ENCODE peak calls at places on chromosomes 16 and 17, in four cellular contexts. M is pancreas; D is heart right ventricle; C is CD8-positive, alpha-beta T cell. S is an unnamed sample.
A peak's percentile ranks its signal among the peaks of the same experiment; 100 is the strongest.

GRCh38 chr17:74822329-74823175 is 37.1 kb downstream of the GRIN2C start:
- ATAC-seq in M (no peak), D (peak; percentile 68), C (no peak), S (peak; percentile 65)

GRCh38 chr16:78829280-78829679 is 729.8 kb downstream of the WWOX start:
- ATAC-seq in M (no peak), D (no peak), C (no peak), S (no peak)

GRCh38 chr17:50129303-50129945 is 536 bp downstream of the SAMD14 start:
- ATAC-seq in M (peak; percentile 6), D (no peak), C (peak; percentile 60), S (peak; percentile 24)

GRCh38 chr17:82772026-82772425 is 20.2 kb downstream of the TBCD start:
- ATAC-seq in M (peak; percentile 74), D (no peak), C (no peak), S (peak; percentile 55)

GRCh38 chr16:79482011-79482410 is 118.5 kb downstream of the MAF start:
- ATAC-seq in M (peak; percentile 65), D (peak; percentile 33), C (no peak), S (no peak)

GRCh38 chr17:31568140-31568938 is 176.9 kb downstream of the RAB11FIP4 start:
- ATAC-seq in M (no peak), D (no peak), C (no peak), S (peak; percentile 32)

GRCh38 chr16:58099097-58099955 is 29.9 kb downstream of the CFAP20 start:
- ATAC-seq in M (no peak), D (no peak), C (no peak), S (no peak)

GRCh38 chr17:2853111-2853721 is 57.0 kb downstream of the RAP1GAP2 start:
- ATAC-seq in M (peak; percentile 11), D (peak; percentile 54), C (peak; percentile 35), S (peak; percentile 74)

GRCh38 chr16:4032768-4033167 is 83.5 kb downstream of the ADCY9 start:
- ATAC-seq in M (peak; percentile 96), D (peak; percentile 63), C (peak; percentile 48), S (peak; percentile 41)

GRCh38 chr17:65994114-65994513 is 197.8 kb downstream of the CEP112 start:
- ATAC-seq in M (no peak), D (no peak), C (no peak), S (no peak)

GRCh38 chr16:3954411-3954921 is 74.0 kb upstream of the CREBBP start:
- ATAC-seq in M (no peak), D (no peak), C (no peak), S (no peak)

GRCh38 chr17:73731733-73732132 is 87.5 kb upstream of the SDK2 start:
- ATAC-seq in M (peak; percentile 50), D (no peak), C (no peak), S (no peak)

GRCh38 chr17:18259621-18260331 is 686 bp upstream of the MIEF2 start:
- ATAC-seq in M (no peak), D (no peak), C (no peak), S (no peak)

GRCh38 chr17:77457572-77458201 is 316.9 kb downstream of the SEC14L1 start:
- ATAC-seq in M (no peak), D (no peak), C (no peak), S (no peak)

GRCh38 chr17:78411241-78411855 is 32.9 kb downstream of the PGS1 start:
- ATAC-seq in M (no peak), D (peak; percentile 59), C (no peak), S (no peak)

GRCh38 chr17:64781810-64782555 is 119.9 kb upstream of the SMURF2 start:
- ATAC-seq in M (no peak), D (no peak), C (no peak), S (no peak)

GRCh38 chr16:2333772-2334379 is 6.7 kb downstream of the ABCA3 start:
- ATAC-seq in M (no peak), D (no peak), C (no peak), S (no peak)

GRCh38 chr17:46991618-46992017 is 12.6 kb upstream of the RPRML start:
- ATAC-seq in M (no peak), D (no peak), C (no peak), S (no peak)

GRCh38 chr17:74305865-74306654 is 20.0 kb upstream of the KIF19 start:
- ATAC-seq in M (no peak), D (no peak), C (no peak), S (no peak)

GRCh38 chr17:17770371-17771059 is 66.3 kb downstream of the SREBF1 start:
- ATAC-seq in M (no peak), D (peak; percentile 40), C (no peak), S (no peak)

GRCh38 chr16:79653337-79654000 is 52.9 kb upstream of the MAF start:
- ATAC-seq in M (no peak), D (peak; percentile 42), C (no peak), S (no peak)

GRCh38 chr17:62652251-62653001 is 25.0 kb downstream of the MRC2 start:
- ATAC-seq in M (peak; percentile 79), D (peak; percentile 41), C (peak; percentile 54), S (peak; percentile 44)

GRCh38 chr16:19138601-19139000 is 24.8 kb downstream of the ITPRIPL2 start:
- ATAC-seq in M (peak; percentile 68), D (peak; percentile 89), C (no peak), S (peak; percentile 90)

GRCh38 chr17:71208111-71208704 is 912.6 kb upstream of the SOX9 start:
- ATAC-seq in M (no peak), D (no peak), C (no peak), S (no peak)

GRCh38 chr17:1423456-1424135 is 23.6 kb upstream of the YWHAE start:
- ATAC-seq in M (no peak), D (peak; percentile 43), C (no peak), S (no peak)

GRCh38 chr17:78130080-78130438 is 512 bp upstream of the TMC8 start:
- ATAC-seq in M (no peak), D (no peak), C (no peak), S (no peak)

GRCh38 chr16:75483222-75483621 is 12.0 kb downstream of the CHST6 start:
- ATAC-seq in M (peak; percentile 77), D (no peak), C (no peak), S (no peak)

GRCh38 chr17:78891406-78892061 is 11.5 kb downstream of the CEP295NL start:
- ATAC-seq in M (peak; percentile 57), D (no peak), C (no peak), S (no peak)

GRCh38 chr17:4807534-4808377 is 804 bp downstream of the PLD2 start:
- ATAC-seq in M (peak; percentile 3), D (peak; percentile 18), C (no peak), S (no peak)

GRCh38 chr16:4537376-4538066 is 1.1 kb downstream of the CDIP1 start:
- ATAC-seq in M (peak; percentile 31), D (peak; percentile 25), C (no peak), S (no peak)

GRCh38 chr17:49830605-49831004 is 17.3 kb downstream of the TAC4 start:
- ATAC-seq in M (peak; percentile 49), D (no peak), C (no peak), S (no peak)

GRCh38 chr17:31843382-31843780 is 15.7 kb downstream of the COPRS start:
- ATAC-seq in M (peak; percentile 5), D (no peak), C (no peak), S (no peak)

GRCh38 chr17:74968361-74968780 is 4.2 kb downstream of the HID1 start:
- ATAC-seq in M (peak; percentile 45), D (no peak), C (no peak), S (no peak)

GRCh38 chr17:77206557-77206956 is 65.8 kb downstream of the SEC14L1 start:
- ATAC-seq in M (no peak), D (peak; percentile 80), C (no peak), S (no peak)

GRCh38 chr16:5551909-5552308 is 454.3 kb upstream of the EEF2KMT start:
- ATAC-seq in M (no peak), D (no peak), C (no peak), S (no peak)

GRCh38 chr16:52051773-52052172 is 495.2 kb downstream of the TOX3 start:
- ATAC-seq in M (no peak), D (no peak), C (no peak), S (no peak)

DNA sequence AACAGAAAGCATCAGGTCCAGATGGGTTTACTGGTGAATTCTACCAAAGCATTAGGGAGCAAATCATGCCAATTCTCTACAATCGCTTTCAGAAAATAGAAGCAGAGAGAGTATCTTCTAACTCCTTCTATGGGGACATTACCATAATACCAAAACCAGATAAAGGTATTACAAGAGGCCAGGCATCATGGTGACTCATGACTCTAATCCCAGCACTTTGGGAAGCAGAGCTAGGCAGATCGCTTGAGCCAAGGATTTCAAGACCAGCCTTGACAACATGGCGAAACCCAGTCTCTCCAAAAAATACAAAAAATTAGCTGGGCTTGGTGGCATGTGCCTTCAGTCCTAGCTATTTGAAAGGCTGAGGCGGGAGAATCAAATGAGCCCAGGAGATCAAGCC is 23.0 kb downstream of the HBQ1 start:
- ATAC-seq in M (no peak), D (no peak), C (no peak), S (no peak)
- H3K36me3 ChIP-seq in M (peaks cover 71% of the 10 kb centered on the region), D (peaks cover 99% of the 10 kb centered on the region), C (peaks cover 46% of the 10 kb centered on the region), S (no peaks in the 10 kb centered on the region)

GRCh38 chr16:66740010-66740409 is 11.4 kb downstream of the DYNC1LI2 start:
- ATAC-seq in M (no peak), D (no peak), C (peak; percentile 79), S (no peak)
- H3K36me3 ChIP-seq in M (peaks cover 20% of the 10 kb centered on the region), D (peaks cover 86% of the 10 kb centered on the region), C (peaks cover 30% of the 10 kb centered on the region), S (peaks cover 82% of the 10 kb centered on the region)

GRCh38 chr17:28675485-28675884 is 13.5 kb downstream of the SUPT6H start:
- ATAC-seq in M (no peak), D (no peak), C (no peak), S (no peak)
- H3K36me3 ChIP-seq in M (peaks cover 93% of the 10 kb centered on the region), D (peaks cover 100% of the 10 kb centered on the region), C (peaks cover 77% of the 10 kb centered on the region), S (peaks cover 6% of the 10 kb centered on the region)

DNA sequence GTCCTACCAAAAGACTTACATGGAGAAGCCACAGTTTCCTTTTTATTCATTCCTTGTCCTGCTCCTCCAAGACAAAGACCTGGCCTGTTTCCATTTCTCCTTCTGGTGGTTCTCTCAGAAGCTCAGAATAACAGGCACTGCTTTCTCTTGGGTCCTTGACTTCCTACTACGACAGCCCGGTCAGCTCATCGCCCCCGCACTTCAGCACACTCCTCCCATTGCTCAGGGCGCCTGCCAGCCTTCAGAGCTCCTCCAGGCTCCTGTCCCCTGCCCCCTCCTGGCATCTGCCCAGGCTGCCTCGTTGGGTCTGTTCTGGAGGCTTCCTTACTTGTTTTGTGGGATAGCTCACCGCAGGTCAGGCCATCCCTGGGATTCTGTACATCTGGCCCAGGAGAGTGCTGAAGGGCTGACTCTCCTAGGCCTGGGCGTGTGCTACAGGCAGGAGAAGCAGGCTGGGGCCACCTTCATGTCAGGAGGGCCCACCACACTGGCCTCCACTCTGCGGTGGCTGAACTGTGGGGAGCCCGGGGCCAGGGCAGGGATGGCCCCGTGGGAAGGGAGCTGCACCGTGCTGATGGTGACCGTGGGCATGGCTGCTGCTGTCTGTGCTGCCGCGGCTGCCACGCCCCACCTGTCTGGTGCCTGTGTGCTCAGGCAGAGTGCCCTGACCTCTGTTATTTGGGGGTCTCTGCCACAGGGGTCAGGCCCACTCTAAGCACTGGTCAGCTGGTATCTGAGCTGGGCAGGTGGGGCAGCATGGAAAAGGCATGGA is 17.7 kb downstream of the TCF25 start:
- ATAC-seq in M (no peak), D (peak; percentile 55), C (no peak), S (no peak)
- H3K36me3 ChIP-seq in M (peaks cover 71% of the 10 kb centered on the region), D (peaks cover 99% of the 10 kb centered on the region), C (peaks cover 38% of the 10 kb centered on the region), S (peaks cover 100% of the 10 kb centered on the region)

GRCh38 chr17:19270951-19271611 is 33.9 kb downstream of the EPN2 start:
- ATAC-seq in M (no peak), D (peak; percentile 79), C (no peak), S (no peak)

GRCh38 chr17:19269102-19269501 is 31.9 kb downstream of the EPN2 start:
- ATAC-seq in M (peak; percentile 81), D (no peak), C (no peak), S (no peak)

GRCh38 chr17:19270347-19270950 is 33.3 kb downstream of the EPN2 start:
- ATAC-seq in M (peak; percentile 37), D (peak; percentile 55), C (no peak), S (no peak)

GRCh38 chr17:19269641-19270040 is 32.5 kb downstream of the EPN2 start:
- ATAC-seq in M (no peak), D (no peak), C (no peak), S (no peak)

GRCh38 chr17:19268611-19269010 is 31.4 kb downstream of the EPN2 start:
- ATAC-seq in M (peak; percentile 74), D (no peak), C (no peak), S (no peak)
- H3K36me3 ChIP-seq in M (no peaks in the 10 kb centered on the region), D (no peaks in the 10 kb centered on the region), C (no peaks in the 10 kb centered on the region), S (no peaks in the 10 kb centered on the region)